ENCODE peak calls at places on chromosomes 12 and 14, in four cellular contexts. U is HCT116, P is H1, N is K562. F is an unnamed sample.

GRCh38 chr12:32589165-32589891 is 89.8 kb upstream of the DNM1L start:
- DNase-seq in N (no peak), P (no peak), U (no peak), F (no peak)

GRCh38 chr12:49892084-49892731 is 11.5 kb downstream of the FAIM2 start:
- DNase-seq in N (peak), P (no peak), U (no peak), F (no peak)

GRCh38 chr12:110304061-110304551 is 23.1 kb downstream of the ATP2A2 start:
- DNase-seq in U (no peak), N (no peak), P (no peak), F (no peak)

GRCh38 chr14:101328412-101329149 is 232.7 kb upstream of the DIO3 start:
- DNase-seq in P (peak), N (no peak), U (no peak), F (no peak)

GRCh38 chr12:110647669-110648068 is 33.7 kb downstream of the TCTN1 start:
- DNase-seq in P (no peak), U (no peak), N (no peak), F (no peak)

GRCh38 chr14:71117839-71118743 is 210.8 kb downstream of the PCNX1 start:
- DNase-seq in N (peak), P (no peak), U (no peak), F (no peak)

GRCh38 chr12:69105101-69105613 is 134.2 kb upstream of the CPSF6 start:
- DNase-seq in N (no peak), P (no peak), U (no peak), F (no peak)

GRCh38 chr12:106353178-106353577 is 4.4 kb upstream of the POLR3B start:
- DNase-seq in U (no peak), P (no peak), N (no peak), F (no peak)

GRCh38 chr14:64113279-64113678 is 180.9 kb downstream of the ESR2 start:
- DNase-seq in N (no peak), P (no peak), U (no peak), F (no peak)

GRCh38 chr14:27605298-27605697 is 1007.5 kb upstream of the NOVA1 start:
- DNase-seq in U (no peak), N (no peak), P (no peak), F (no peak)

GRCh38 chr12:98418357-98419075 is 96.9 kb upstream of the TMPO start:
- DNase-seq in N (peak), P (no peak), U (no peak), F (no peak)

GRCh38 chr14:79986251-79986650 is 225.1 kb downstream of the DIO2 start:
- DNase-seq in P (no peak), N (no peak), U (no peak), F (no peak)

GRCh38 chr12:62720661-62721330 is 214.2 kb downstream of the PPM1H start:
- DNase-seq in P (no peak), U (no peak), N (no peak), F (no peak)

GRCh38 chr12:103558879-103559278 is 28.2 kb upstream of the STAB2 start:
- DNase-seq in U (no peak), N (no peak), P (no peak), F (no peak)

GRCh38 chr12:42259699-42260098 is 21.7 kb upstream of the YAF2 start:
- DNase-seq in P (no peak), U (no peak), N (no peak), F (no peak)

GRCh38 chr12:58420496-58420895 is 479.1 kb downstream of the ATP23 start:
- DNase-seq in P (no peak), U (no peak), N (no peak), F (no peak)

GRCh38 chr14:84926656-84927055 is 603.3 kb upstream of the FLRT2 start:
- DNase-seq in U (no peak), N (no peak), P (no peak), F (no peak)

GRCh38 chr14:84929834-84930233 is 600.1 kb upstream of the FLRT2 start:
- DNase-seq in P (no peak), U (no peak), N (no peak), F (no peak)

DNA sequence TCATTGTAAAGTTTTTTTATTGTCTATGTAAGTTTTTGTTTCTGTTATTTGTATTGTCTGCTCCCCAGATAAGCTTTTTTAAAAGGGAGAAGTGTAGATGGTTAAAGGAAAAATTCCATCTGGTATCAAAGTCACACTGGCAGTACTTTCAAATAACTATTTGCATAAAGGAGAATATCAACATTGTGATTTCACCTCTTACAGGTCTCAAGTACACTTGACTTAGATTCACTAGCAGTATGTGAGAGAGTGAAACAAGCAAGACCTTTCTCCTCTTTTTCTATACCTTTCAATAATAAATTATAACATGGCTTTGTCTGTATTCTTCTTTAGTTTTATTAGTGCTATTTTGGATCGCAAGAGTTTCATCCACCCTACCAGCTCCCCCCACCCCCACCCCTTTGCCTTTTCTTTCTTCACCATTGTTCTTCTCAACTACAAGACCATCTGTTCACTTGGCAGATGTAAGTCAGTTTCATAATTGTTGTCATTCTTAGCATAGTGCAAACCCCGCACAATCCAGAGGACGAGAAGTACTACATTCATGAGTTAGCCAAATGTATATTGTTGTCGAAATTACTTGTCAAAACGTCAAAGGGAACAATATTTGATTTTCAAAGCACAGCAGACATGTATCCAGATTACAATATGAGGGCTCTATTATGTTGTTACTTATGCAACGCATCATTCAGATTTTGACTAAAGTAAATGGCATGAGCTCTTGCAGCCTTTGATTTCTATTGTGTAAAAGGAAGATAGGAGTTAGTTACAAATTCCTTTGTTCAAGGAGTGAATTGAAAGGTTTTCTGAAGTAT is 602.6 kb upstream of the FLRT2 start:
- DNase-seq in N (no peak), U (no peak), P (no peak), F (no peak)
- TF ChIP-seq SP1 in N (no peak), U (no peak), P (no peak), F (no peak)

GRCh38 chr12:132559652-132560420 is 50.5 kb downstream of the LRCOL1 start:
- DNase-seq in P (peak), U (peak), N (peak), F (no peak)
- TF ChIP-seq EGR1 in P (peak), U (no peak), N (peak), F (no peak)

DNA sequence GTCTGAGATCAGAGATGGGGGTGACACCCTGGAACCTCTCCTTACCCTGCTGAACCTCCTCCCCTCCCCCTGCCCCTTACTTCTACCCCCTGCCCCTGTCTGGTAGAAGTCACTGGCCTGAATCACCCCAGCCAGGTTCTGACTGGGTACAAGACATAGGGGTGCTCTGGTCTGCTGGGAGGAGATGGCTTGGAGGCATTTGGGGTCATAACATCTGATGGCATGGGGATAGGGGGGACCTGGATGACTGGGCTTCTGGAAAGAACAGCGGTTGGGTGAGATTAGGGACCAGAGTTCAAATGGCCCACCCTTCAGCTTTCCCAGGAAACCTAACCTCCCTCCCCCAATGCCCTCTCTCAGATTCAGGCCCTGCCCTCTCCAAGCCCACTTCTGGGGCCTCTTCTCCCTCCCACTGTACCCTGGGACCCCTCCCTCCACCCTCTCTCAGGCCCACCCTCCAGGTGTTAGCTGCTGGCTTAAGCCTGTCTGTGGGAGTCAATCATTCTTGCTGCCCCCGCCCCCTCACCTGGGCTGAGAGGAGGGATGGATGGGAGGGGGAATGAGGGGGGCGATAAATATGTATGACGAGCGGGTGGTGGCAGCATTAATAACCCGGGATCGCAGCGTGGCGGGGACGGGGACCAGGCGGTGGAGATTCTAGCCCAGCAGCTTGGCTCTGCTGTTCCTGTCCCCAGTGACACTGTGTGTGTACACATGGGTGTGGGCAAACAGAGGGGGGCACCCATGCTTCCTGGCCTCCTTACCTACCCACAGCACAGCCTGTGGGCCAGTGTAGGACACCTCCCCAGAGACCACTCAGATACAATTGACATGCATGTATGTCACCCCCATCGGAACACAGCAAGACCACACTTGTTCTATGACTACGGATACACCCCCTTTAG is 5.9 kb downstream of the NXPH4 start:
- DNase-seq in P (no peak), N (no peak), U (no peak), F (no peak)
- TF ChIP-seq SP1 in P (no peak), N (no peak), U (no peak), F (no peak)

GRCh38 chr12:117580718-117581062 is 219.3 kb upstream of the NOS1 start:
- DNase-seq in U (peak), P (peak), N (peak), F (no peak)
- TF ChIP-seq EGR1 in U (no peak), P (no peak), N (no peak), F (no peak)

GRCh38 chr12:48451372-48451771 is 21.0 kb upstream of the ANP32D start:
- DNase-seq in N (no peak), P (no peak), U (no peak), F (no peak)

GRCh38 chr12:48445538-48445937 is 26.8 kb upstream of the ANP32D start:
- DNase-seq in P (no peak), U (no peak), N (no peak), F (no peak)

GRCh38 chr12:48442191-48442828 is 30.0 kb upstream of the ANP32D start:
- DNase-seq in N (peak), U (peak), P (no peak), F (no peak)

GRCh38 chr12:48446372-48446771 is 26.0 kb upstream of the ANP32D start:
- DNase-seq in U (no peak), P (no peak), N (no peak), F (no peak)

GRCh38 chr12:48447755-48448154 is 24.6 kb upstream of the ANP32D start:
- DNase-seq in N (no peak), U (no peak), P (no peak), F (no peak)
- TF ChIP-seq SP1 in N (no peak), U (no peak), P (no peak), F (no peak)

GRCh38 chr14:98897605-98898309 is 374.2 kb downstream of the BCL11B start:
- DNase-seq in N (no peak), U (no peak), P (no peak), F (no peak)
- TF ChIP-seq EGR1 in N (no peak), U (no peak), P (no peak), F (no peak)

GRCh38 chr12:65740873-65741600 is 83.2 kb upstream of the HMGA2 start:
- DNase-seq in U (no peak), P (peak), N (peak), F (no peak)
- TF ChIP-seq SP1 in U (no peak), P (no peak), N (no peak), F (no peak)

GRCh38 chr12:96400631-96401060 is 407 bp upstream of the CDK17 start:
- DNase-seq in P (peak), N (no peak), U (no peak), F (peak)
- TF ChIP-seq EGR1 in P (no peak), N (no peak), U (no peak), F (no peak)

DNA sequence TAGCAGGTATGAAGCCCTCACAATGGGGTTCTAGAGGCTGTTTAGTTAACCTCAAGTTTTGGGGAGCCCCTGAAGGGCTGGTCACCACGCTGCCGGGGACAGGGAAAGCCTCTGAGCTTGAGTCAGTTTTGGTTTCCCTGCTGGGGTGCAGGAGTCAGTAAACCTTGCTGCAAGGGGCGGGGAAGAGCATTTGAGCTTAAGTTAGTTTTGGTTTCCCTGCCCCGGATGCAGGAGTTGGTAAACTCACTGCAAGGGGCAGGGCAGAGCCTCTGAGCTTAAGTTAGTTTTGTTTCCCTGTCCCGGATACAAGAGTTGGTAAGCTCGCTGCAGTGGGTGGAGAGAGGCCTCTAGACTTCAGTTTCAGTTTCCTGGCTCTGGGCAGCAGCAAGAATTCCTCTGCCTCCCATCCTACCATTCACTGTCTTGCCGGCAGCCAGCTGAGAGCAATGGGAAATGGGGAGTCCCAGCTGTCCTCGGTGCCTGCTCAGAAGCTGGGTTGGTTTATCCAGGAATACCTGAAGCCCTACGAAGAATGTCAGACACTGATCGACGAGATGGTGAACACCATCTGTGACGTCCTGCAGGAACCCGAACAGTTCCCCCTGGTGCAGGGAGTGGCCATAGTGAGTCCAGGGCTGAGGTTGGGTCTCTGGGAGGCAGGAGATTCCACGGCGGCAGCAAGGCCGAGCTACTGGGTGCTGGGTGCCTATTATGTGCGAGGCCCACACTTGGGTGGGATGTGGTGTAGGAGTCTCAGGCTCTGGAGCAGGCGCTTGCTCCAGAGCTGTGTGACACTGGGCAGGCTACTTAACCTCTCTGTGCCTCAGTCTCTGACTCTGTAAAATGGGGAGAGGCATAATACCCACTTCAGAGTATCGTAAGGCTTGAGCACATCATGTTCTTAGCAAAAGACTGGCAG is at the start of gene OAS2:
- DNase-seq in U (no peak), N (no peak), P (no peak), F (peak)
- TF ChIP-seq SP1 in U (no peak), N (no peak), P (no peak), F (peak)

DNA sequence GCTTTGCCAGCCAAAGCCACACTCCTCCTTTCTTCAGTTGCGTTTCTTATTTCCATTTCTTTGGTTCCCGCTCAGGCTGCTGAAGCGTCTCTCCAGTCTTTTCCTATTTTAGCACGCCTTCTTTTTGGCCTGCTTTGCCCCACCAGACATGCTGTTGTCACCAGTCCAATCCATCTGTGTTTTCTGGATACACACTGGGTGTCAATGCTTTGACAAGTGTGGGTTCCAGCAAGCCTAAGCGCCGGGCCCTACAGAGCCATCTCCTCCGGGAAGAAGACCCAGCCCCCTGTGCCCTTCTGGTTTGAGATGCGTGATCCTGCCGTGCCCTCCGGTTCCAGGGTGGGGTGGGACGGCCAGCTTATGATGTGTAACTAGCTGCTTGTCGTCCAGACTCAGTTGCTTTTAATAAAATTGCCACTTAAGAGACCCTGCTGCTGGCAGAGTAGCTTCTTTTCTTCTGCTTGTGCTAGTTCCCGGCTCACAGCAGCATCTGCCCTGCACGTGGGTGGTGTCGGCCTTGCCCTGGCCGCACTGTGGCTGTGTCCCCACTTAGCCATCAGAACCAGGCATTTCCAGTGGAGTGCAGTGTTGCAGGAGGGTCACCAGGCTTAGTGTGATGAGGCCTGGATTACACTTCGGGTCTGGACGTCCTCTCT is 29.7 kb downstream of the EML1 start:
- DNase-seq in U (no peak), N (no peak), P (no peak), F (no peak)
- TF ChIP-seq EGR1 in U (no peak), N (no peak), P (no peak), F (no peak)